ENCODE peak calls at places on chromosomes 11 and 22, in seven cellular contexts. L, D, K, Y, C, Q and J are unnamed samples.

GRCh38 chr22:21593406-21594232 is 26.1 kb downstream of the UBE2L3 start:
- DNase-seq in L (peak; percentile 59), D (no peak), K (no peak), Y (no peak), C (peak; percentile 44), Q (no peak), J (no peak)

GRCh38 chr11:76616676-76617552 is 53.6 kb downstream of the LRRC32 start:
- DNase-seq in L (no peak), D (no peak), K (no peak), Y (no peak), C (no peak), Q (no peak), J (no peak)

GRCh38 chr11:62553839-62554361 is 7.3 kb upstream of the AHNAK start:
- DNase-seq in L (no peak), D (no peak), K (peak; percentile 55), Y (no peak), C (no peak), Q (no peak), J (peak; percentile 87)

GRCh38 chr22:38871360-38872171 is 450 bp downstream of the CBX6 start:
- DNase-seq in L (peak; percentile 57), D (no peak), K (no peak), Y (peak; percentile 34), C (peak; percentile 26), Q (no peak), J (no peak)

GRCh38 chr11:122727101-122727929 is 71.8 kb downstream of the UBASH3B start:
- DNase-seq in L (no peak), D (peak; percentile 17), K (no peak), Y (no peak), C (no peak), Q (no peak), J (no peak)

GRCh38 chr11:19935507-19935906 is 222.9 kb downstream of the NAV2 start:
- DNase-seq in L (peak; percentile 90), D (peak; percentile 83), K (no peak), Y (no peak), C (no peak), Q (no peak), J (peak; percentile 17)

GRCh38 chr11:11589385-11589890 is 32.4 kb downstream of the GALNT18 start:
- DNase-seq in L (peak; percentile 68), D (no peak), K (no peak), Y (no peak), C (no peak), Q (no peak), J (no peak)

GRCh38 chr11:87356428-87356827 is 318.7 kb downstream of the TMEM135 start:
- DNase-seq in L (no peak), D (no peak), K (no peak), Y (no peak), C (no peak), Q (no peak), J (no peak)

GRCh38 chr11:18523079-18523478 is 3.7 kb downstream of the TSG101 start:
- DNase-seq in L (no peak), D (no peak), K (no peak), Y (no peak), C (no peak), Q (no peak), J (peak; percentile 35)

GRCh38 chr11:61120865-61121831 is 18.9 kb downstream of the CD5 start:
- DNase-seq in L (peak; percentile 46), D (no peak), K (no peak), Y (peak; percentile 80), C (no peak), Q (no peak), J (peak; percentile 29)

GRCh38 chr11:93199616-93200015 is 1.8 kb upstream of the SLC36A4 start:
- DNase-seq in L (no peak), D (no peak), K (no peak), Y (no peak), C (no peak), Q (no peak), J (no peak)

GRCh38 chr11:71311928-71312510 is 59.6 kb upstream of the SHANK2 start:
- DNase-seq in L (no peak), D (no peak), K (no peak), Y (no peak), C (no peak), Q (no peak), J (no peak)

GRCh38 chr11:2186669-2187266 is 15.2 kb upstream of the TH start:
- DNase-seq in L (peak; percentile 65), D (peak; percentile 54), K (no peak), Y (peak; percentile 26), C (peak; percentile 71), Q (no peak), J (peak; percentile 45)

GRCh38 chr11:45922425-45923082 is at the start of gene LARGE2:
- DNase-seq in L (peak; percentile 80), D (peak; percentile 59), K (no peak), Y (peak; percentile 57), C (peak; percentile 92), Q (peak; percentile 56), J (no peak)

GRCh38 chr11:117385906-117386305 is 58.3 kb downstream of the CEP164 start:
- DNase-seq in L (no peak), D (no peak), K (no peak), Y (no peak), C (no peak), Q (no peak), J (no peak)
- H3K27me3 ChIP-seq in L (no peaks in the 10 kb centered on the region), D (no peaks in the 10 kb centered on the region), K (no peaks in the 10 kb centered on the region), Y (no peaks in the 10 kb centered on the region), C (no peaks in the 10 kb centered on the region), Q (no peaks in the 10 kb centered on the region), J (no peaks in the 10 kb centered on the region)

GRCh38 chr22:19892925-19893324 is 38.3 kb upstream of the GNB1L start:
- DNase-seq in L (no peak), D (no peak), K (no peak), Y (no peak), C (no peak), Q (no peak), J (no peak)

GRCh38 chr22:19890502-19891349 is 36.1 kb upstream of the GNB1L start:
- DNase-seq in L (no peak), D (no peak), K (no peak), Y (no peak), C (no peak), Q (no peak), J (no peak)

GRCh38 chr22:19891350-19892248 is 36.9 kb upstream of the GNB1L start:
- DNase-seq in L (peak; percentile 97), D (peak; percentile 71), K (no peak), Y (no peak), C (peak; percentile 47), Q (no peak), J (peak; percentile 85)

GRCh38 chr22:19893363-19893762 is 38.7 kb upstream of the GNB1L start:
- DNase-seq in L (no peak), D (no peak), K (no peak), Y (no peak), C (no peak), Q (no peak), J (no peak)

DNA sequence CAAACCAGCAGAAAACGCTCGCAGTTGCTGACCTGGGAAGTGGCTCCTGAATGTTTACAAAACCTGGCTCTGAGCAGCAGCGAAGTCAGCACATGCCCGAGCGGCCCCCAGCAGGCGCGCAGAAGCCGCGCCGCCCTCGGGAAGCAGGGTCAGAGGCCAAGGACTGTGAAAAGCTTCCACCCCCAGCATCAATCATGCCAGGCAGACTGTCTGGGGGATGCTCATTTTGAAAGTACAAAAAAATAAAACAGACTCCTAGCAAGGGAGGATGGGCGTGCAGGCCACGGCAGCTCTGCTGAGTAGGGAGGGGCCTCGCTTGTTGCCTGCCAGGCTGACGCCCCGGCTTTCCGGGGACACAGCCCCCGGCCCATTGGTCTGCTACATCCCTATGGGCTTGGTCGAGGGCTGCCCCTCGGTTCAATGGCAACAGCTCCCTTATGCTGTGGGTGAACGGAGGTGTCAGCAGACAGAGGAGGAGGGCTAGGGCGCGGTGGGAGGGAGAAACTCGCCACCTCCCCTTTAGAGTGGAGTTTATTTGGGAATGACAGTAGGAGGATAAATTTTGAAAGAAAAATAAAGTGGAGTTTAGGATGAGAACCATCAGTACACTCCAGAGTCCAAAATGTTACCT is 37.7 kb upstream of the GNB1L start:
- DNase-seq in L (no peak), D (no peak), K (no peak), Y (no peak), C (no peak), Q (no peak), J (peak; percentile 51)
- H3K4me3 ChIP-seq in L (no peak overlapping the region), D (peak overlapping the region; percentile 18), K (no peak overlapping the region), Y (no peak overlapping the region), C (no peak overlapping the region), Q (no peak overlapping the region), J (no peak overlapping the region)

DNA sequence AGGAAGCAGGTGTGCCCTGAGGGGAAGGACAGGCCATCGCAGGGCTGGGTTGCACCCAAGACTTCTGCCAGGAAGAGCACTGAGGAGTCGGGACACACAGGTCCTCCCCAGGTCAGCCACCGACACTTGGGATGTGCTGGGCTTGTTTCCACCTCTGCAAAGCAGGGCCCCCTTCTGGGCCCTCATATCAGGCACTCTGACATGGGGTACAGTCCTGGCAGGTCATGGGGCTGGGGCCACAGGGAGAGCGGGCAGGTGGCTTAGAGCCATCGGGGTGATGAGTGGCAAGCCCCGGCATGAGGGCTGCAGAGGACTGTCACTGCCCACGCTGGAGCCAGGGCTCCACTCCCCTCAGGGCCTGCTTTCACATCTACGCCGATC is 7.9 kb upstream of the ADORA2A start:
- DNase-seq in L (no peak), D (no peak), K (no peak), Y (no peak), C (no peak), Q (no peak), J (no peak)
- H3K27me3 ChIP-seq in L (no peaks in the 10 kb centered on the region), D (peaks cover 4% of the 10 kb centered on the region), K (no peaks in the 10 kb centered on the region), Y (no peaks in the 10 kb centered on the region), C (no peaks in the 10 kb centered on the region), Q (no peaks in the 10 kb centered on the region), J (peaks cover 6% of the 10 kb centered on the region)

GRCh38 chr22:46758098-46758497 is 4.4 kb upstream of the TBC1D22A start:
- DNase-seq in L (no peak), D (no peak), K (no peak), Y (no peak), C (no peak), Q (no peak), J (no peak)
- H3K4me3 ChIP-seq in L (no peak overlapping the region), D (no peak overlapping the region), K (no peak overlapping the region), Y (no peak overlapping the region), C (no peak overlapping the region), Q (no peak overlapping the region), J (no peak overlapping the region)